ENCODE peak calls at places on chromosomes 13 and 19, in six cellular contexts. P, Q, N, L, Z and X are unnamed samples.
A peak's percentile ranks its signal among the peaks of the same experiment; 100 is the strongest.

GRCh38 chr19:6667114-6667627 is 2.8 kb downstream of the TNFSF14 start:
- DNase-seq in P (no peak), Q (no peak), N (no peak), L (no peak), Z (no peak), X (no peak)

GRCh38 chr19:32195706-32196610 is 149.5 kb upstream of the ZNF507 start:
- DNase-seq in P (no peak), Q (no peak), N (no peak), L (no peak), Z (no peak), X (no peak)

GRCh38 chr13:72656357-72656756 is 71.1 kb downstream of the MZT1 start:
- DNase-seq in P (no peak), Q (no peak), N (no peak), L (no peak), Z (no peak), X (no peak)

GRCh38 chr19:50602496-50602895 is 34.3 kb upstream of the LRRC4B start:
- DNase-seq in P (no peak), Q (no peak), N (no peak), L (no peak), Z (no peak), X (no peak)

GRCh38 chr13:28657784-28658538 is 969 bp upstream of the POMP start:
- DNase-seq in P (peak; percentile 7), Q (peak; percentile 42), N (no peak), L (no peak), Z (peak; percentile 61), X (no peak)

GRCh38 chr13:44414771-44415170 is 41.1 kb downstream of the SERP2 start:
- DNase-seq in P (no peak), Q (no peak), N (no peak), L (no peak), Z (no peak), X (no peak)

GRCh38 chr13:67366533-67366932 is 136.4 kb upstream of the PCDH9 start:
- DNase-seq in P (no peak), Q (peak; percentile 56), N (no peak), L (no peak), Z (peak; percentile 66), X (no peak)

GRCh38 chr13:110637747-110638146 is 22.4 kb downstream of the NAXD start:
- DNase-seq in P (peak; percentile 32), Q (no peak), N (no peak), L (no peak), Z (no peak), X (no peak)

GRCh38 chr19:55178781-55179569 is 1.1 kb downstream of the SYT5 start:
- DNase-seq in P (peak; percentile 97), Q (peak; percentile 82), N (no peak), L (no peak), Z (peak; percentile 82), X (peak; percentile 91)

GRCh38 chr13:94233401-94233800 is 246.1 kb downstream of the DCT start:
- DNase-seq in P (no peak), Q (peak; percentile 97), N (peak; percentile 75), L (peak; percentile 27), Z (peak; percentile 98), X (no peak)

GRCh38 chr19:21566073-21566472 is 60.7 kb downstream of the ZNF429 start:
- DNase-seq in P (no peak), Q (no peak), N (no peak), L (no peak), Z (no peak), X (no peak)

GRCh38 chr13:39038569-39038898 is 278 bp downstream of the NHLRC3 start:
- DNase-seq in P (no peak), Q (no peak), N (no peak), L (no peak), Z (peak; percentile 37), X (peak; percentile 21)

GRCh38 chr19:868458-869244 is 9.2 kb downstream of the CFD start:
- DNase-seq in P (no peak), Q (no peak), N (no peak), L (no peak), Z (no peak), X (no peak)

GRCh38 chr13:103009061-103009840 is 57.0 kb downstream of the SLC10A2 start:
- DNase-seq in P (no peak), Q (no peak), N (no peak), L (no peak), Z (no peak), X (no peak)

GRCh38 chr19:28963481-28964245 is 249.3 kb downstream of the UQCRFS1 start:
- DNase-seq in P (no peak), Q (no peak), N (no peak), L (no peak), Z (peak; percentile 16), X (no peak)

DNA sequence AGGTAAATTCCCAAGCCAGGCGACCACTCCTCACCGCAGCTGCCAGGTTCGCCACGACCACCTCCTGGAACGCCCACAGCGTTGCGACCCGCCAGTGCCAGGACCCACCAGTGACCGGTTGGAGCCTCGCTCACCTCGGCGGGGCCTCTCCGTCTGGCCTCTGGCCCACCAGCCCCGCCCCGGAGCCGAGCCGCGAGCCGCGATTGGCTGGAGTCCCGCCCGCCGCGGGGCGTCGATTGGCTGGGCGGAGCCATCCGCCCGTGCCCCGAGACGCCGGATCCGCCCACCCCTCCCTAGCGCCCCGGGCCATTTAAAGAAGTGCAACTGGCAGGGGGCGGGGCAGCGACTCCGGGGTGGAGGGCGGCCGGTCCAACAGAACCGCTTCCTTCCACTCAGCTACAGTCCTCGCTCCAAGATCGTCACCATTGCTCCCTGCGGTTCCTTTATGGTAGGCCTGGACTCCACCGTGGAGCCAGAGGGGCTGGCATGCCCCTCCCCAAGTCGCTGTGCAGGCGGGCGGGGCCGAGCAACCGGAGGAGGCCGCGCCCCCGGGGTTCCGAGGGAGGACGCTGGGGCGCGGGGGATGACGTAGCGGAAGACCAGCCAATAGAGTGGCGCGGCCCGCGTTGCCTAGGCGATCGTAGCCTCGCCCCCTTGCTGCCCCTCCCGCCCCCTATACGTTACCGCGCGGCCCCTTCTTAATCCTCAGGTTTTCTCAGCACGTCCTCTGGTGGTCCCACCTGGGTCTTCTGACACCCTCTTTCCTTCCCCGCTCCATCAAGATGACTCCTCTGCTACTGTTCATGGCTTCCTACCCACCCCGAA is at the start of gene SERTAD3:
- DNase-seq in P (peak; percentile 96), Q (peak; percentile 94), N (peak; percentile 74), L (peak; percentile 90), Z (peak; percentile 95), X (peak; percentile 93)
- TF ChIP-seq CTCF in P (peak; percentile 40), Q (peak; percentile 18), N (peak; percentile 34), L (no peak), Z (peak; percentile 9), X (no peak)

GRCh38 chr19:46856062-46857022 is 4.5 kb upstream of the ARHGAP35 start:
- DNase-seq in P (peak; percentile 88), Q (peak; percentile 96), N (peak; percentile 72), L (peak; percentile 85), Z (peak; percentile 97), X (peak; percentile 89)
- TF ChIP-seq CTCF in P (peak; percentile 85), Q (peak; percentile 82), N (peak; percentile 83), L (no peak), Z (peak; percentile 81), X (peak; percentile 82)

DNA sequence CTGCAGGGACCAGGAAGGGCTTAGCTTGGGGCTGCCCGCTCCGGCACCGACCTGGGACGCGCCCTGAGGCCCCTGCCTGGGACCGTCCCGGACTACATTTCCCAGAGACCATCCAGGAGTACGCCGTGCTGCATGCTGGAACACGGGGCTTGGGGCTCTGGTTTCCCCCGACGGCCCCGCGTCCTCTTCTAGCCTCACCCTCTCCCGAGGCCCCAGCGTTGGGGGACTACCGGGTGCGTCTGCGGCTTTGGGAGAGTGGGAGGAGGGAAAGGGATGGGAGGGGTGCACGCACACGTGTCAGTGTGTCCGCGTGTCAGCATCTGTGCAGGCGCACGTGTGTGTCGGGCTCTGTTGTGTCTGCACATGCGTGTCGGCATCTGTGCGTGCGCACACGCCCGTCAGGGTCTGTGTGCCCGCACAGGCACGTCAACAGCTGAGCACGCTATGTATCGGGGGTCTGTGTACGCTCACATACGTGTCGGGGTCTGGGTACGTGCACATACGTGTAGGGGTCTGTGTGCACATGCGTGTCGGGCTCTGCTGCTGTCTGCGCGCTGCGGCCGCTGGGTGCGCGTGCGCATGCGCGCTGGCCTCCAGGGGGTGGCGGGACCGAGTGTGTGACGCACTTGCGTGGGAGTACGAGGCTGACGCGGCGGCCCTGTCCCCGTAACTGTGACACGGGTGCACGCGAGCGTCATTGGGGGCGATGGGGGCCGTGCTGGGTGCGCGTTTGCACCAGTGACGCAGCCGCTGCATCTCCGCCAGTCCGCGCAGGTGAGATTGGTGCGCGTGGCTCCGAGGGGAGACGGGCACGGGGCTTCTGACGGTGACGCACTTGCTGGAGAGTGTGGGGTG is at the start of gene ZNF331:
- DNase-seq in P (peak; percentile 88), Q (peak; percentile 71), N (no peak), L (peak; percentile 62), Z (peak; percentile 75), X (peak; percentile 87)
- TF ChIP-seq CTCF in P (peak; percentile 41), Q (peak; percentile 35), N (peak; percentile 18), L (no peak), Z (peak; percentile 26), X (no peak)

DNA sequence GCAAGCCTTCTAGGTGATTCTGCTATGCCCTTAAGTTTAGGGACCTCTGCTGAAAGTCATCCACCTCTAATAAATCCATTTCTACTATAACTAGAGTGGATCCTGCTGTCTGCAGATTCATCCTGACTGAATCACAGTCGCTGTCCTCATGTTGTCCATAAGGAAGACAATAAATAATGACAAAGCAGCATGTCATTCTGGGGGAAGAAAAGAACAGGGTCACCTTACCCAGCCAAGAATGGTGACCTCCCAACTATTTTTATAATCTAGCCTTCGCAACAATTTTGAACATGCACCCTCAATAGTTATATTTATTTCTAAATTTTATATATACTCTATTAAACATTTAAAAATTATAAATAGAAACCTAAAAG is 45.0 kb upstream of the UBE2L5 start:
- DNase-seq in P (no peak), Q (no peak), N (no peak), L (no peak), Z (no peak), X (no peak)
- TF ChIP-seq CTCF in P (no peak), Q (no peak), N (no peak), L (no peak), Z (no peak), X (no peak)

DNA sequence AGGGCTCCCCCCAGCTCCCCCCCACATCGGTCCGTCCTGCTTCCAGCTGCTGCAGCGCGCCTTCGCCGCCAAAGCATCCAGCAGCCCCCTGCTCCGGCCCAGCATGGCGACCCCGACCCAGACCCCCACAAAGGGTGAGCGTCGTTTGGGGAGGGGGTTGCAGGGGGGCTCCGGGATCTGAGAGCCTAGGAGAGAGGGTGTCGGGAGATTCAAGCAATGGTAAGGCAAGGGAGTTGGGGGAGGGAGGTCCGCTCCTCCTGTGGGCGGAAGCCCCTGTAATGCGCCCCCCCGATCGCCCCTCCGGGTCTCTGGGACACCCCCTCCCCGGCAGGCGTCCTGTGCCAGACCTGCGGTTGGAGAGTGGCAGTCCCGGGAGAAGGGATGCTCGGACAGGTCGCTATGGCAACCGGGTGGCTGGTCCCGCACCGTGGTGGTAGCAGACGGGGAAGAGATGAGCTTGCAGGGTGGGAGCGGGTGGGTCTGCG is at the start of gene FXYD7:
- DNase-seq in P (peak; percentile 66), Q (no peak), N (no peak), L (no peak), Z (no peak), X (no peak)
- TF ChIP-seq CTCF in P (no peak), Q (no peak), N (no peak), L (no peak), Z (no peak), X (peak; percentile 35)

DNA sequence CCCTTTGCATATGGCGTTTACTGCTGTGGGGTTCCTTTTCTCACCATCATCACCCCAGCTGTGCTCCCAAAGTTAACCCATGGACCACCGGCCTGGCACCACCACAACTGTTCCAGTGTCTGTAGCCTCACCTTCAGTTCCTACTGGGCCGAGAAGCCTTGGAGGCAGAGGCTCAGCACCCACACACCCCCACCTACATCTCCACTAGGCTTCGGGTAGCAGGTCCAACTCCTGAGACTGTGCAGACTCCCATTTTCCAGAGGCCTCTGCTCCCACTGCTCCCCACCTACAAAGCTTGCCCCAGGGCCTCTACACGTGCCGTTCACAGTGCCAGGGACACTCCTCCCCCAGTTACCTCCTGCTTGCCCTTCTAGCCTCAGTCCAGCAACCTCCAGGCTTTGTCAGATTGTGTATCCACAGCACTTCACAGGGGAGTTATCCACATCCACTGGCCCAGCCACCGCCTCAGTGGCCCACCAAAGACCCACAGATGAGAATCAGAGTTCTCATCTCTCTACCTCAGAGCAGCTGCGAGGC is 14.1 kb downstream of the SLC27A5 start:
- DNase-seq in P (no peak), Q (no peak), N (no peak), L (no peak), Z (no peak), X (no peak)
- TF ChIP-seq CTCF in P (no peak), Q (no peak), N (no peak), L (no peak), Z (no peak), X (no peak)